ENCODE peak calls at places on chromosomes 1 and 21, in seven cellular contexts. S is BJ; E is anterior cingulate cortex; M is PC-3; N is activated CD4-positive, alpha-beta T cell treated with anti-CD3 and anti-CD28 coated beads, Interleukin-2, amount 50 U/mL, for 1 hour; C is coronary artery; J is G401. I is an unnamed sample.

GRCh38 chr1:102191723-102192122 is 195.0 kb upstream of the OLFM3 start:
- DNase-seq in C (no peak), J (peak), S (no peak), N (no peak), M (peak), E (no peak), I (no peak)

GRCh38 chr1:184028854-184029623 is 8.5 kb downstream of the COLGALT2 start:
- DNase-seq in N (no peak), S (no peak), M (no peak), J (no peak), C (no peak), E (peak), I (no peak)

GRCh38 chr1:237705462-237705861 is 185.3 kb downstream of the ZP4 start:
- DNase-seq in M (no peak), E (no peak), C (no peak), N (no peak), S (no peak), J (no peak), I (no peak)

GRCh38 chr1:2415801-2416208 is 3.4 kb upstream of the PEX10 start:
- DNase-seq in J (no peak), E (no peak), S (no peak), M (peak), C (no peak), N (peak), I (peak)

GRCh38 chr1:3651939-3652537 is at the start of gene TP73:
- DNase-seq in J (peak), S (no peak), N (no peak), M (peak), C (no peak), E (no peak), I (no peak)

GRCh38 chr1:211925016-211925415 is 94.5 kb upstream of the LPGAT1 start:
- DNase-seq in M (peak), J (no peak), E (no peak), S (no peak), C (no peak), N (no peak), I (no peak)

GRCh38 chr1:162756523-162756922 is 34.0 kb upstream of the HSD17B7 start:
- DNase-seq in M (peak), S (no peak), E (no peak), N (no peak), C (no peak), J (no peak), I (no peak)

GRCh38 chr21:31180256-31181088 is 142.2 kb upstream of the KRTAP19-8 start:
- DNase-seq in J (peak), E (no peak), N (no peak), S (no peak), M (peak), C (no peak), I (no peak)

GRCh38 chr1:27009601-27010197 is 3.0 kb downstream of the TENT5B start:
- DNase-seq in N (no peak), C (no peak), J (no peak), M (peak), S (no peak), E (no peak), I (no peak)

GRCh38 chr1:7026188-7026587 is 240.9 kb downstream of the CAMTA1 start:
- DNase-seq in E (no peak), C (no peak), N (no peak), S (no peak), M (peak), J (no peak), I (no peak)

GRCh38 chr1:9836632-9836960 is 12.8 kb upstream of the CLSTN1 start:
- DNase-seq in N (no peak), S (no peak), C (no peak), M (no peak), E (no peak), J (no peak), I (no peak)

GRCh38 chr1:94917251-94917650 is 9.7 kb downstream of the CNN3 start:
- DNase-seq in E (no peak), M (no peak), N (no peak), S (no peak), J (no peak), C (no peak), I (no peak)

GRCh38 chr1:21295059-21295401 is 4.8 kb upstream of the ECE1 start:
- DNase-seq in J (no peak), M (peak), S (no peak), E (no peak), C (no peak), N (peak), I (no peak)

GRCh38 chr1:66553846-66554245 is 19.9 kb downstream of the SGIP1 start:
- DNase-seq in C (no peak), S (peak), M (no peak), N (no peak), J (no peak), E (no peak), I (no peak)

I was measured in central memory CD4-positive, alpha-beta T cell.